ENCODE peak calls at places on chromosomes 16 and 17, in four cellular contexts. J is H54, A is GOT3, H is neural progenitor cell. C is an unnamed sample.

GRCh38 chr16:65119905-65120341 is 1.9 kb downstream of the CDH11 start:
- DNase-seq in J (no peak), A (no peak), H (peak; percentile 62), C (no peak)

GRCh38 chr16:54444851-54445523 is 158.4 kb upstream of the IRX3 start:
- DNase-seq in J (no peak), A (no peak), H (no peak), C (no peak)

GRCh38 chr16:80147021-80147680 is 393.6 kb upstream of the DYNLRB2 start:
- DNase-seq in J (no peak), A (no peak), H (no peak), C (no peak)

GRCh38 chr17:71392715-71393567 is 727.9 kb upstream of the SOX9 start:
- DNase-seq in J (no peak), A (no peak), H (no peak), C (no peak)

GRCh38 chr16:4053663-4054479 is 62.4 kb downstream of the ADCY9 start:
- DNase-seq in J (no peak), A (peak; percentile 20), H (no peak), C (no peak)

GRCh38 chr17:2302740-2303277 is 776 bp downstream of the SMG6 start:
- DNase-seq in J (peak; percentile 18), A (no peak), H (peak; percentile 40), C (no peak)

GRCh38 chr16:49000594-49000993 is 281.0 kb downstream of the CBLN1 start:
- DNase-seq in J (no peak), A (no peak), H (peak; percentile 51), C (no peak)

GRCh38 chr17:4509923-4510614 is 11.4 kb downstream of the SPNS2 start:
- DNase-seq in J (no peak), A (no peak), H (no peak), C (no peak)

GRCh38 chr16:9934723-9935508 is 247.3 kb downstream of the GRIN2A start:
- DNase-seq in J (no peak), A (no peak), H (no peak), C (no peak)

GRCh38 chr16:84302111-84302954 is 7.7 kb downstream of the WFDC1 start:
- DNase-seq in J (no peak), A (no peak), H (no peak), C (no peak)

GRCh38 chr16:81928975-81929374 is 82.3 kb downstream of the SDR42E1 start:
- DNase-seq in J (no peak), A (no peak), H (no peak), C (no peak)

GRCh38 chr17:69246726-69247375 is 18.2 kb upstream of the ABCA10 start:
- DNase-seq in J (no peak), A (no peak), H (peak; percentile 60), C (no peak)

GRCh38 chr16:85027349-85027967 is at the start of gene KIAA0513:
- DNase-seq in J (peak; percentile 87), A (peak; percentile 87), H (peak; percentile 98), C (peak; percentile 93)

GRCh38 chr16:51045186-51045585 is 105.9 kb downstream of the SALL1 start:
- DNase-seq in J (no peak), A (no peak), H (no peak), C (no peak)

GRCh38 chr16:81755915-81756644 is 23.0 kb upstream of the PLCG2 start:
- DNase-seq in J (no peak), A (no peak), H (no peak), C (no peak)

C was measured in HuH-7.